ENCODE peak calls at places on chromosomes 5 and 9, in five cellular contexts. S, O, H, J and V are unnamed samples.

GRCh38 chr9:135247174-135247930 is 159.9 kb downstream of the OLFM1 start:
- DNase-seq in O (no peak), J (no peak), S (no peak), H (no peak), V (no peak)

GRCh38 chr5:39376293-39376714 is 12.0 kb upstream of the C9 start:
- DNase-seq in O (peak), S (peak), H (peak), J (peak), V (peak)

GRCh38 chr5:16916262-16916878 is 19.7 kb downstream of the MYO10 start:
- DNase-seq in O (peak), S (no peak), H (no peak), J (no peak), V (no peak)

GRCh38 chr5:179319123-179319522 is 26.1 kb downstream of the ADAMTS2 start:
- DNase-seq in S (no peak), H (no peak), J (no peak), O (no peak), V (no peak)

GRCh38 chr5:93603711-93604118 is 20.7 kb downstream of the NR2F1 start:
- DNase-seq in J (peak), S (no peak), O (no peak), H (peak), V (no peak)

GRCh38 chr5:39005566-39006232 is 68.5 kb downstream of the RICTOR start:
- DNase-seq in J (no peak), O (peak), H (no peak), S (peak), V (no peak)

GRCh38 chr9:82797539-82797938 is 265.4 kb downstream of the RASEF start:
- DNase-seq in O (no peak), H (no peak), S (no peak), J (no peak), V (no peak)

GRCh38 chr9:109477269-109478203 is 20.6 kb downstream of the PTPN3 start:
- DNase-seq in S (no peak), O (no peak), J (no peak), H (no peak), V (no peak)

GRCh38 chr5:56233230-56233629 is at the start of gene ANKRD55:
- DNase-seq in O (no peak), S (no peak), J (no peak), H (no peak), V (no peak)

GRCh38 chr5:69300537-69301203 is 31.9 kb downstream of the CCDC125 start:
- DNase-seq in S (peak), J (no peak), H (no peak), O (peak), V (no peak)

GRCh38 chr9:95110956-95111525 is 206.5 kb downstream of the FANCC start:
- DNase-seq in O (no peak), S (no peak), H (no peak), J (no peak), V (no peak)

GRCh38 chr5:180098991-180099732 is 27.6 kb upstream of the RNF130 start:
- DNase-seq in O (no peak), H (no peak), J (no peak), S (no peak), V (no peak)

GRCh38 chr9:95007470-95007869 is 281.0 kb downstream of the AOPEP start:
- DNase-seq in J (no peak), S (no peak), H (no peak), O (no peak), V (no peak)

GRCh38 chr9:127485995-127486394 is 34.7 kb downstream of the LRSAM1 start:
- DNase-seq in O (no peak), S (no peak), H (no peak), J (no peak), V (no peak)

GRCh38 chr9:4509590-4509984 is 19.3 kb downstream of the SLC1A1 start:
- DNase-seq in O (no peak), J (no peak), S (no peak), H (no peak), V (no peak)

GRCh38 chr9:121612511-121612998 is 38.9 kb upstream of the DAB2IP start:
- DNase-seq in S (peak), O (no peak), J (no peak), H (peak), V (no peak)

GRCh38 chr5:36389245-36389644 is 87.5 kb upstream of the RANBP3L start:
- DNase-seq in J (no peak), S (peak), H (no peak), O (no peak), V (no peak)

GRCh38 chr9:101923451-101923850 is 185.0 kb upstream of the GRIN3A start:
- DNase-seq in J (no peak), O (no peak), S (no peak), H (no peak), V (no peak)

GRCh38 chr9:94581711-94582110 is 11.9 kb downstream of the FBP2 start:
- DNase-seq in J (no peak), S (no peak), H (no peak), O (no peak), V (no peak)

GRCh38 chr9:4423207-4423610 is 67.1 kb upstream of the SLC1A1 start:
- DNase-seq in H (peak), J (peak), S (peak), O (no peak), V (no peak)

GRCh38 chr9:76562511-76562911 is 103.5 kb downstream of the GCNT1 start:
- DNase-seq in O (peak), J (no peak), H (no peak), S (no peak), V (no peak)

GRCh38 chr5:157222506-157223230 is 42.0 kb downstream of the ITK start:
- DNase-seq in J (no peak), S (no peak), O (peak), H (no peak), V (no peak)

GRCh38 chr9:103734471-103734870 is 359.6 kb upstream of the SMC2 start:
- DNase-seq in H (no peak), S (no peak), O (no peak), J (no peak), V (no peak)

GRCh38 chr5:42995152-42995751 is 44.9 kb downstream of the ANXA2R start:
- DNase-seq in J (no peak), H (no peak), S (no peak), O (peak), V (no peak)

GRCh38 chr5:109695005-109695926 is 5.5 kb downstream of the MAN2A1 start:
- DNase-seq in S (no peak), H (no peak), J (no peak), O (no peak), V (no peak)

GRCh38 chr9:129987941-129988340 is 55.0 kb downstream of the FNBP1 start:
- DNase-seq in S (no peak), O (no peak), J (no peak), H (no peak), V (no peak)

GRCh38 chr5:2916076-2916682 is 164.7 kb upstream of the IRX2 start:
- DNase-seq in O (no peak), J (no peak), S (no peak), H (no peak), V (no peak)

GRCh38 chr9:98986866-98987653 is 43.4 kb downstream of the COL15A1 start:
- DNase-seq in J (no peak), O (no peak), S (no peak), H (peak), V (no peak)

GRCh38 chr9:125851971-125852370 is 104.8 kb downstream of the PBX3 start:
- DNase-seq in O (no peak), S (no peak), H (no peak), J (no peak), V (no peak)

GRCh38 chr9:18428621-18429020 is 45.3 kb upstream of the ADAMTSL1 start:
- DNase-seq in S (no peak), H (no peak), O (peak), J (no peak), V (no peak)

GRCh38 chr5:987761-988160 is 20.8 kb upstream of the NKD2 start:
- DNase-seq in H (no peak), J (no peak), S (no peak), O (no peak), V (no peak)

GRCh38 chr5:37208883-37209808 is 40.0 kb downstream of the CPLANE1 start:
- DNase-seq in S (no peak), O (peak), J (no peak), H (no peak), V (no peak)

GRCh38 chr5:132070460-132071337 is 2.9 kb upstream of the CSF2 start:
- DNase-seq in O (peak), H (no peak), J (no peak), S (no peak), V (no peak)

GRCh38 chr9:33752130-33752637 is 43.2 kb upstream of the PRSS3 start:
- DNase-seq in H (no peak), J (no peak), S (no peak), O (no peak), V (no peak)

GRCh38 chr9:13896047-13896446 is 417.9 kb downstream of the NFIB start:
- DNase-seq in J (no peak), S (no peak), O (no peak), H (no peak), V (no peak)

GRCh38 chr9:121753802-121754654 is 102.6 kb downstream of the DAB2IP start:
- DNase-seq in O (no peak), H (no peak), J (no peak), S (no peak), V (no peak)

GRCh38 chr9:122954253-122954691 is 13.5 kb downstream of the RABGAP1 start:
- DNase-seq in O (peak), J (no peak), S (no peak), H (no peak), V (no peak)

GRCh38 chr9:127720865-127721227 is 5.0 kb downstream of the TTC16 start:
- DNase-seq in J (no peak), S (no peak), H (no peak), O (no peak), V (no peak)

GRCh38 chr5:66209794-66210193 is 65.7 kb downstream of the SREK1 start:
- DNase-seq in J (no peak), H (no peak), S (peak), O (no peak), V (no peak)

GRCh38 chr5:66209350-66209749 is 65.2 kb downstream of the SREK1 start:
- DNase-seq in O (no peak), H (peak), J (no peak), S (peak), V (no peak)

GRCh38 chr5:66207800-66208561 is 63.9 kb downstream of the SREK1 start:
- DNase-seq in O (no peak), S (peak), H (no peak), J (no peak), V (no peak)

DNA sequence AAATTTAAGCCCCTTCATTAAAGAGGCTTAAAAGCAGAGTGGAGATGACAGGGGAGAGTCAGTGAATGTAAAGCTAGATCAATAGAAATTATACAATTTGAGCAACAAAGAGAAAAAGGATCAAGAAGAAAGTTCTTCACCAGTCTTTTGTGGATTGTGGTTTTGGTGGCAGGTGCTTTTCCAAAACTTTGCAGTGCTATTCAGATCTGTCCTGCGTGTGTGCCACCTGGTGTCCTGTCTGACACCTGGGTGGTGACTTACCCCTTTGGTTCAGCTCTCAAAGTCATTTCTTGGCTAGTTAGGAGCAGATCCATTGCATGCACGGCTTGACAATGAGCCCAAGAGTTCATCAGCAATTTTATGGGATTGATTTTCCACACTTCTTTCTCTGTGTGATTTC is 69.4 kb downstream of the SREK1 start:
- DNase-seq in S (no peak), J (no peak), H (no peak), O (no peak), V (no peak)
- H2AK5ac ChIP-seq in S (no peak), J (no peak), H (no peak), O (no peak), V (no peak)

GRCh38 chr5:134005415-134006118 is 792 bp upstream of the VDAC1 start:
- DNase-seq in O (no peak), S (peak), J (peak), H (peak), V (no peak)
- H2AK5ac ChIP-seq in O (peak), S (no peak), J (peak), H (no peak), V (peak)

GRCh38 chr5:81850494-81850893 is 99.6 kb upstream of the SSBP2 start:
- DNase-seq in H (no peak), O (peak), S (peak), J (no peak), V (no peak)
- H2AK5ac ChIP-seq in H (no peak), O (peak), S (peak), J (peak), V (peak)

GRCh38 chr9:112168197-112168596 is 6.9 kb downstream of the SUSD1 start:
- DNase-seq in H (no peak), S (no peak), J (no peak), O (no peak), V (no peak)
- H2AK5ac ChIP-seq in H (no peak), S (no peak), J (no peak), O (no peak), V (no peak)

GRCh38 chr5:149912226-149912864 is 32.2 kb downstream of the PDE6A start:
- DNase-seq in J (no peak), O (no peak), H (no peak), S (no peak), V (no peak)

GRCh38 chr5:149916317-149917072 is 28.1 kb downstream of the PDE6A start:
- DNase-seq in O (no peak), S (peak), J (no peak), H (no peak), V (no peak)

GRCh38 chr5:149915392-149916260 is 29.0 kb downstream of the PDE6A start:
- DNase-seq in H (no peak), S (peak), J (no peak), O (no peak), V (no peak)

GRCh38 chr5:149911031-149911430 is 33.6 kb downstream of the PDE6A start:
- DNase-seq in J (no peak), H (no peak), O (no peak), S (no peak), V (no peak)

GRCh38 chr5:149913449-149914419 is 30.9 kb downstream of the PDE6A start:
- DNase-seq in J (no peak), O (no peak), S (peak), H (no peak), V (no peak)
- H2AK5ac ChIP-seq in J (no peak), O (no peak), S (no peak), H (no peak), V (no peak)

GRCh38 chr9:37923796-37924430 is 20.0 kb upstream of the SLC25A51 start:
- DNase-seq in S (no peak), J (no peak), H (no peak), O (no peak), V (no peak)
- H2AK5ac ChIP-seq in S (no peak), J (no peak), H (no peak), O (no peak), V (peak)

GRCh38 chr5:134524826-134525686 is at the start of gene JADE2:
- DNase-seq in S (peak), J (peak), O (peak), H (peak), V (no peak)
- H2AK5ac ChIP-seq in S (no peak), J (no peak), O (peak), H (no peak), V (peak)

DNA sequence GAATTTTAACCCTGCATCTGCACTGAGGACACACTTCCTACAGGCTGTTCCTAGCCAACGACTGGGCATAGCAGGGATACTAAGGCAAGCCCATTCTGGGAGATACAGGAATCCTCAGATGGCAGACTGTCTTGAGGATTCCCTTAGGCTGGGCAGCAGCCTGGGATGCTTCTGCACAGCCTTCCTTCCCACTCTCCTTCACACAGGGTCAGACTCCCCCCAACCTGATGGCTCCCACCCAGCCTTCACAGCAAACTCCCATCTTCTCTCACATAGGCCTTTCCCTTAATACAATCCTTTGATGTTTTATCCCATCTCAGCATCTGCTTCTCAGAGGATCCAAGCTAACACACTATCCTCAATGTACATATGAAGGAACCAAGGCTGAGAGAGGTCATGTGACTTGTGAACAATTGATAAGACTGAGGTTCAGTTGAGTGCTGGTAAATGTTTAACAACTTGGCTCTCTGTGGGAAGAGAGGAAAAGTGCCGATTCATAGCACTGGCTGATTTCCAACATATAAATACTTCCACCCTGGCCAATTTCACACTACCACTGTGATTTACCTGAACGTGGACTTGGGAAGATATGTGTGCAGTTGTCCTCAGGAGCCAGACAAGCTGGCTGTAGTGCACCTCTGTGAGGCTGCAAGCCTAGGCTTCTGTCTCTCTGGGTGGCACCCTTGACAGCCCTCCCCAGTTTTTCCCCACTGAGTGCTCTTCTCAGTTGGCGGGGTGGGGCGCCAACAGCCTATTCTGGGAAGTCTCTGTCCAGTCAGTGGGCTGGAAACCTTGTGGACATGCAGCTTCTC is 120.2 kb upstream of the TRIM32 start:
- DNase-seq in J (no peak), O (peak), S (no peak), H (no peak), V (no peak)
- H2AK5ac ChIP-seq in J (no peak), O (peak), S (no peak), H (no peak), V (no peak)

GRCh38 chr9:673264-673965 is 168.1 kb upstream of the DMRT1 start:
- DNase-seq in O (no peak), H (no peak), S (no peak), J (no peak), V (no peak)

GRCh38 chr9:675697-676370 is 165.7 kb upstream of the DMRT1 start:
- DNase-seq in J (no peak), H (no peak), S (peak), O (no peak), V (no peak)

GRCh38 chr9:671997-672396 is 169.5 kb upstream of the DMRT1 start:
- DNase-seq in S (no peak), O (no peak), J (no peak), H (no peak), V (no peak)

GRCh38 chr9:672833-673232 is 168.7 kb upstream of the DMRT1 start:
- DNase-seq in J (no peak), H (no peak), O (no peak), S (no peak), V (no peak)

GRCh38 chr9:673966-674526 is 167.5 kb upstream of the DMRT1 start:
- DNase-seq in J (peak), O (no peak), H (peak), S (peak), V (peak)
- H2AK5ac ChIP-seq in J (no peak), O (peak), H (no peak), S (no peak), V (no peak)